ENCODE peak calls at places on chromosomes 1 and 21, in ten cellular contexts. One of them, this sample, is unnamed.

GRCh38 chr1:185453496-185454192 is 136.6 kb upstream of the IVNS1ABP start:
- DNase-seq in Panc1: no peak
- DNase-seq in DMS153: no peak
- DNase-seq in ovary: no peak
- DNase-seq in iPS DF 19.7: no peak
- DNase-seq in GM12891: no peak
- DNase-seq in hypothalamus: no peak
- DNase-seq in activated effector memory CD4-positive, alpha-beta T cell treated with Interleukin-2 at 50 U/mL for 16 hours: no peak
- DNase-seq in iPS-NIHi11: no peak
- DNase-seq in cardiac fibroblast: peak; percentile 82
- DNase-seq in this sample: no peak

GRCh38 chr1:17735340-17735739 is 19.8 kb upstream of the ACTL8 start:
- DNase-seq in Panc1: no peak
- DNase-seq in DMS153: no peak
- DNase-seq in ovary: no peak
- DNase-seq in iPS DF 19.7: no peak
- DNase-seq in GM12891: no peak
- DNase-seq in hypothalamus: no peak
- DNase-seq in activated effector memory CD4-positive, alpha-beta T cell treated with Interleukin-2 at 50 U/mL for 16 hours: no peak
- DNase-seq in iPS-NIHi11: no peak
- DNase-seq in cardiac fibroblast: no peak
- DNase-seq in this sample: no peak

GRCh38 chr1:40309374-40310128 is 7.5 kb downstream of the COL9A2 start:
- DNase-seq in Panc1: no peak
- DNase-seq in DMS153: no peak
- DNase-seq in ovary: peak; percentile 22
- DNase-seq in iPS DF 19.7: no peak
- DNase-seq in GM12891: no peak
- DNase-seq in hypothalamus: peak; percentile 33
- DNase-seq in activated effector memory CD4-positive, alpha-beta T cell treated with Interleukin-2 at 50 U/mL for 16 hours: no peak
- DNase-seq in iPS-NIHi11: no peak
- DNase-seq in cardiac fibroblast: no peak
- DNase-seq in this sample: no peak

GRCh38 chr1:109248797-109249629 is at the start of gene CELSR2:
- DNase-seq in Panc1: no peak
- DNase-seq in DMS153: peak; percentile 24
- DNase-seq in ovary: no peak
- DNase-seq in iPS DF 19.7: no peak
- DNase-seq in GM12891: peak; percentile 93
- DNase-seq in hypothalamus: peak; percentile 52
- DNase-seq in activated effector memory CD4-positive, alpha-beta T cell treated with Interleukin-2 at 50 U/mL for 16 hours: peak; percentile 47
- DNase-seq in iPS-NIHi11: peak; percentile 99
- DNase-seq in cardiac fibroblast: peak; percentile 54
- DNase-seq in this sample: no peak

GRCh38 chr1:54623216-54624007 is at the start of gene FAM151A:
- DNase-seq in Panc1: no peak
- DNase-seq in DMS153: no peak
- DNase-seq in ovary: no peak
- DNase-seq in iPS DF 19.7: no peak
- DNase-seq in GM12891: no peak
- DNase-seq in hypothalamus: no peak
- DNase-seq in activated effector memory CD4-positive, alpha-beta T cell treated with Interleukin-2 at 50 U/mL for 16 hours: no peak
- DNase-seq in iPS-NIHi11: no peak
- DNase-seq in cardiac fibroblast: no peak
- DNase-seq in this sample: peak; percentile 88

GRCh38 chr1:92623187-92623778 is 136.6 kb upstream of the GFI1 start:
- DNase-seq in Panc1: no peak
- DNase-seq in DMS153: no peak
- DNase-seq in ovary: no peak
- DNase-seq in iPS DF 19.7: no peak
- DNase-seq in GM12891: no peak
- DNase-seq in hypothalamus: no peak
- DNase-seq in activated effector memory CD4-positive, alpha-beta T cell treated with Interleukin-2 at 50 U/mL for 16 hours: no peak
- DNase-seq in iPS-NIHi11: no peak
- DNase-seq in cardiac fibroblast: peak; percentile 46
- DNase-seq in this sample: no peak

GRCh38 chr21:34969431-34970036 is 79.6 kb downstream of the RUNX1 start:
- DNase-seq in Panc1: no peak
- DNase-seq in DMS153: no peak
- DNase-seq in ovary: no peak
- DNase-seq in iPS DF 19.7: no peak
- DNase-seq in GM12891: no peak
- DNase-seq in hypothalamus: no peak
- DNase-seq in activated effector memory CD4-positive, alpha-beta T cell treated with Interleukin-2 at 50 U/mL for 16 hours: no peak
- DNase-seq in iPS-NIHi11: no peak
- DNase-seq in cardiac fibroblast: no peak
- DNase-seq in this sample: no peak

GRCh38 chr1:31872658-31873636 is 57.1 kb upstream of the SPOCD1 start:
- DNase-seq in Panc1: no peak
- DNase-seq in DMS153: no peak
- DNase-seq in ovary: no peak
- DNase-seq in iPS DF 19.7: no peak
- DNase-seq in GM12891: no peak
- DNase-seq in hypothalamus: no peak
- DNase-seq in activated effector memory CD4-positive, alpha-beta T cell treated with Interleukin-2 at 50 U/mL for 16 hours: no peak
- DNase-seq in iPS-NIHi11: no peak
- DNase-seq in cardiac fibroblast: peak; percentile 23
- DNase-seq in this sample: no peak

GRCh38 chr1:28553229-28553930 is 495 bp downstream of the TRNAU1AP start:
- DNase-seq in Panc1: no peak
- DNase-seq in DMS153: no peak
- DNase-seq in ovary: peak; percentile 65
- DNase-seq in iPS DF 19.7: no peak
- DNase-seq in GM12891: peak; percentile 55
- DNase-seq in hypothalamus: no peak
- DNase-seq in activated effector memory CD4-positive, alpha-beta T cell treated with Interleukin-2 at 50 U/mL for 16 hours: no peak
- DNase-seq in iPS-NIHi11: peak; percentile 73
- DNase-seq in cardiac fibroblast: peak; percentile 43
- DNase-seq in this sample: no peak

GRCh38 chr1:88029142-88029541 is 654.9 kb upstream of the PKN2 start:
- DNase-seq in Panc1: no peak
- DNase-seq in DMS153: no peak
- DNase-seq in ovary: no peak
- DNase-seq in iPS DF 19.7: peak; percentile 15
- DNase-seq in GM12891: no peak
- DNase-seq in hypothalamus: no peak
- DNase-seq in activated effector memory CD4-positive, alpha-beta T cell treated with Interleukin-2 at 50 U/mL for 16 hours: no peak
- DNase-seq in iPS-NIHi11: peak; percentile 23
- DNase-seq in cardiac fibroblast: peak; percentile 38
- DNase-seq in this sample: peak; percentile 55